ENCODE peak calls at places on chromosomes 13 and 19, in eight cellular contexts. L is HL-60, V is PC-3, H is adrenal gland, E is lung, B is uterus, X is colonic mucosa, W is thoracic aorta. U is an unnamed sample.

GRCh38 chr13:107743523-107743922 is 471.8 kb downstream of the LIG4 start:
- DNase-seq in H (no peak), W (no peak), V (peak; percentile 71), E (no peak), B (no peak), L (no peak), X (no peak), U (peak; percentile 6)

GRCh38 chr19:18961767-18962423 is 20.9 kb upstream of the HOMER3 start:
- DNase-seq in H (no peak), W (no peak), V (peak; percentile 1), E (no peak), L (no peak), B (no peak), X (no peak), U (no peak)

GRCh38 chr13:26440111-26440510 is 117.4 kb upstream of the WASF3 start:
- DNase-seq in E (no peak), L (no peak), V (no peak), W (no peak), X (no peak), B (no peak), H (no peak), U (no peak)

GRCh38 chr19:3343619-3344502 is 22.5 kb upstream of the NFIC start:
- DNase-seq in L (peak; percentile 80), W (peak; percentile 85), V (peak; percentile 89), B (peak; percentile 88), H (peak; percentile 96), E (peak; percentile 89), X (peak; percentile 66), U (no peak)

GRCh38 chr13:111177081-111177711 is 62.1 kb downstream of the ARHGEF7 start:
- DNase-seq in W (no peak), E (no peak), B (peak; percentile 32), H (peak; percentile 85), X (no peak), V (no peak), L (no peak), U (no peak)

GRCh38 chr19:34577531-34578101 is 96.1 kb downstream of the WTIP start:
- DNase-seq in V (no peak), B (no peak), L (no peak), X (no peak), W (no peak), H (no peak), E (peak; percentile 22), U (no peak)

GRCh38 chr13:98225036-98225940 is 48.2 kb upstream of the RNF113B start:
- DNase-seq in W (no peak), L (no peak), B (no peak), V (no peak), X (no peak), E (no peak), H (no peak), U (no peak)

GRCh38 chr19:14347999-14348889 is 33.0 kb upstream of the ADGRE5 start:
- DNase-seq in L (no peak), B (peak; percentile 58), H (peak; percentile 69), W (no peak), X (peak; percentile 73), E (peak; percentile 61), V (peak; percentile 75), U (no peak)

GRCh38 chr19:3096902-3097326 is 2.8 kb downstream of the GNA11 start:
- DNase-seq in H (no peak), W (no peak), L (no peak), V (no peak), E (no peak), B (no peak), X (no peak), U (no peak)

GRCh38 chr19:52948025-52948770 is 14.5 kb downstream of the ZNF816 start:
- DNase-seq in V (no peak), X (no peak), L (no peak), E (no peak), H (no peak), B (no peak), W (no peak), U (no peak)

GRCh38 chr19:55437410-55437809 is 5.7 kb downstream of the SHISA7 start:
- DNase-seq in W (no peak), X (peak; percentile 47), E (peak; percentile 70), H (peak; percentile 63), B (no peak), V (peak; percentile 83), L (no peak), U (no peak)
- H3K27me3 ChIP-seq in W (peaks cover 18% of the 10 kb centered on the region), X (peaks cover 39% of the 10 kb centered on the region), E (peaks cover 16% of the 10 kb centered on the region), H (peaks cover 47% of the 10 kb centered on the region), B (peaks cover 17% of the 10 kb centered on the region), V (peaks cover 20% of the 10 kb centered on the region), L (peaks cover 17% of the 10 kb centered on the region), U (peaks cover 33% of the 10 kb centered on the region)

DNA sequence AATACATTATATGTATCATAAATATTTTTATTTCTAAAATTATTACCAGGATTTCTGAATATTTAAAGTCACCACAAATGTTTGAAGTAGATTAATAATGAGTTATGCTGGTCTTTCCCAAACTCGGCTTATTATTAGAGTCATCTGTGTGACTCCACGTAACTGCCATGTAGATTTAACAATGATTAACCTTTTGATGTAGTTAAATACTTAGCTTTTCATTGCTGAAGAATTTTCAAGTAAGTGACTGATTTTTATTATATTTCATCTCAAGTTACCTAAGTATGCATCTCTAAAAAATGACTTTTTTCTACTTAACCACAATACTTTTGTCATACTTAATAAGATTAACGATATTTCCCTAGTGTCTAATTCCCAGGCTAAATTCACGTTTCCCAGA is 17.7 kb downstream of the BIVM start:
- DNase-seq in W (no peak), V (no peak), B (no peak), E (no peak), L (no peak), H (no peak), X (no peak), U (no peak)
- H3K27ac ChIP-seq in W (no peak overlapping the region), V (no peak overlapping the region), B (no peak overlapping the region), E (no peak overlapping the region), L (no peak overlapping the region), H (no peak overlapping the region), X (no peak overlapping the region), U (no peak overlapping the region)

DNA sequence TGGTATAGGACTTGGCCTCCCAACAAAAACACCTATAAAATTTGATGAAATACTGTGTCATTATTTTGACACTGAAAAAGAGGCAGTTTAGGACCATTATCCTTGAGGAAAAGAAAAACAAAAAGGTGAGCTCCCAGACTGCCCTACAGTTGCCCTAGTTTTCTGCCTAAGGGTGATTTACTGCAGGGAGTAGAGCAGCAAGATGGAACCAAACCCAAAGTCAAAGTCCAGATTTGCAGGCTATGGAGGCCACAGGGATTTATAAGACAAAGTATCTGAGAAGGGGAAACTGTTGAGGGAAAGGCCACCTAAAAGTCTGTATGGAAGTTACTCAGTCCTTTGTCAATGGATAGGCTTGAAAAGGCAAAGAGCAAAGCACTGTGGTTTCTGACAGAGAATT is 112.4 kb upstream of the TRPC4 start:
- DNase-seq in W (no peak), X (no peak), V (no peak), E (no peak), H (no peak), L (no peak), B (no peak), U (no peak)
- TF ChIP-seq CTCF in W (no peak), X (no peak), V (no peak), E (no peak), H (no peak), L (no peak), B (no peak), U (no peak)

GRCh38 chr13:112924365-112924764 is 44.6 kb upstream of the MCF2L start:
- DNase-seq in V (no peak), E (no peak), X (no peak), W (no peak), L (no peak), B (no peak), H (no peak), U (no peak)
- H3K27me3 ChIP-seq in V (no peaks in the 10 kb centered on the region), E (no peaks in the 10 kb centered on the region), X (no peaks in the 10 kb centered on the region), W (no peaks in the 10 kb centered on the region), L (peaks cover 20% of the 10 kb centered on the region), B (no peaks in the 10 kb centered on the region), H (no peaks in the 10 kb centered on the region), U (peaks cover 31% of the 10 kb centered on the region)

DNA sequence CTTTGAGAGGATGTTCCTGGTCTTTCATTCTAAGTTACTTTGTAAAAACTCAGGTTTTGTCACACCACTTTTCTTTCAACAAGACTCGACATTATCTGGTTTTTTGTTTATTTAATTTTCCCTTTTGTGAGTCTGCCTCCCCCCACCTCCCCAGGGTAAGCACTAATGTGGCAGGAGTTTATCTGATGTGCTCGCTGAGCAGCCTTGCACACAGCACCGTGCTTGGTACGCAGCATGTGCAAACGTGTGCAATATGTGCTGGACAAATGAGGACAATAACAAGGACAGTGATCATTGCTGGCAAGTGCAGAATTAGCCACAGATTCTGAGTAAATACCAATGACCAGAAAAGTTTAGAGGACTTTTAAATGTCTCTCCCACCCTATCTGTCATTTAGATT is 391.4 kb downstream of the IRS2 start:
- DNase-seq in B (no peak), E (no peak), L (no peak), V (no peak), X (no peak), W (no peak), H (no peak), U (no peak)
- H3K27ac ChIP-seq in B (no peak overlapping the region), E (no peak overlapping the region), L (no peak overlapping the region), V (no peak overlapping the region), X (no peak overlapping the region), W (no peak overlapping the region), H (no peak overlapping the region), U (no peak overlapping the region)

GRCh38 chr19:7603919-7604318 is 8.3 kb downstream of the CAMSAP3 start:
- DNase-seq in L (no peak), B (no peak), W (no peak), X (no peak), E (no peak), V (no peak), H (no peak), U (no peak)
- TF ChIP-seq CTCF in L (no peak), B (no peak), W (no peak), X (no peak), E (no peak), V (no peak), H (no peak), U (no peak)

GRCh38 chr13:39306639-39307589 is 268.7 kb downstream of the NHLRC3 start:
- DNase-seq in W (no peak), H (no peak), E (no peak), X (no peak), L (no peak), B (no peak), V (no peak), U (no peak)
- H3K27me3 ChIP-seq in W (no peaks in the 10 kb centered on the region), H (no peaks in the 10 kb centered on the region), E (no peaks in the 10 kb centered on the region), X (no peaks in the 10 kb centered on the region), L (peaks cover 7% of the 10 kb centered on the region), B (no peaks in the 10 kb centered on the region), V (no peaks in the 10 kb centered on the region), U (no peaks in the 10 kb centered on the region)